ENCODE peak calls at places on chromosomes 16 and 17, in six cellular contexts. One of them, this sample, is unnamed.

GRCh38 chr16:56332464-56333079 is 92.8 kb downstream of the AMFR start:
- DNase-seq in EL: peak
- DNase-seq in cardiac muscle cell: peak
- DNase-seq in DMS153: no peak
- DNase-seq in NCI-H1436: no peak
- DNase-seq in activated CD4-positive, alpha-beta T cell treated with anti-CD3 and anti-CD28 coated beads, Interleukin-2, amount 50 U/mL, for 24 hours: no peak
- DNase-seq in this sample: no peak

GRCh38 chr17:71163121-71163812 is 957.6 kb upstream of the SOX9 start:
- DNase-seq in EL: no peak
- DNase-seq in cardiac muscle cell: peak
- DNase-seq in DMS153: peak
- DNase-seq in NCI-H1436: peak
- DNase-seq in activated CD4-positive, alpha-beta T cell treated with anti-CD3 and anti-CD28 coated beads, Interleukin-2, amount 50 U/mL, for 24 hours: no peak
- DNase-seq in this sample: no peak

GRCh38 chr16:929227-929669 is 41.5 kb downstream of the LMF1 start:
- DNase-seq in EL: no peak
- DNase-seq in cardiac muscle cell: no peak
- DNase-seq in DMS153: no peak
- DNase-seq in NCI-H1436: no peak
- DNase-seq in activated CD4-positive, alpha-beta T cell treated with anti-CD3 and anti-CD28 coated beads, Interleukin-2, amount 50 U/mL, for 24 hours: no peak
- DNase-seq in this sample: no peak

GRCh38 chr17:65130829-65131228 is 6.3 kb upstream of the RGS9 start:
- DNase-seq in EL: no peak
- DNase-seq in cardiac muscle cell: no peak
- DNase-seq in DMS153: no peak
- DNase-seq in NCI-H1436: no peak
- DNase-seq in activated CD4-positive, alpha-beta T cell treated with anti-CD3 and anti-CD28 coated beads, Interleukin-2, amount 50 U/mL, for 24 hours: no peak
- DNase-seq in this sample: no peak

GRCh38 chr16:54050281-54051210 is 236.0 kb downstream of the IRX3 start:
- DNase-seq in EL: no peak
- DNase-seq in cardiac muscle cell: no peak
- DNase-seq in DMS153: no peak
- DNase-seq in NCI-H1436: no peak
- DNase-seq in activated CD4-positive, alpha-beta T cell treated with anti-CD3 and anti-CD28 coated beads, Interleukin-2, amount 50 U/mL, for 24 hours: no peak
- DNase-seq in this sample: no peak

GRCh38 chr17:9035249-9035648 is 13.9 kb downstream of the NTN1 start:
- DNase-seq in EL: no peak
- DNase-seq in cardiac muscle cell: no peak
- DNase-seq in DMS153: no peak
- DNase-seq in NCI-H1436: no peak
- DNase-seq in activated CD4-positive, alpha-beta T cell treated with anti-CD3 and anti-CD28 coated beads, Interleukin-2, amount 50 U/mL, for 24 hours: no peak
- DNase-seq in this sample: no peak

GRCh38 chr17:42980766-42981397 is 517 bp downstream of the RUNDC1 start:
- DNase-seq in EL: peak
- DNase-seq in cardiac muscle cell: peak
- DNase-seq in DMS153: peak
- DNase-seq in NCI-H1436: peak
- DNase-seq in activated CD4-positive, alpha-beta T cell treated with anti-CD3 and anti-CD28 coated beads, Interleukin-2, amount 50 U/mL, for 24 hours: peak
- DNase-seq in this sample: peak

GRCh38 chr17:45160505-45161287 is 979 bp upstream of the HEXIM2 start:
- DNase-seq in EL: peak
- DNase-seq in cardiac muscle cell: peak
- DNase-seq in DMS153: no peak
- DNase-seq in NCI-H1436: peak
- DNase-seq in activated CD4-positive, alpha-beta T cell treated with anti-CD3 and anti-CD28 coated beads, Interleukin-2, amount 50 U/mL, for 24 hours: peak
- DNase-seq in this sample: no peak

GRCh38 chr17:17570798-17571716 is 20.5 kb downstream of the PEMT start:
- DNase-seq in EL: no peak
- DNase-seq in cardiac muscle cell: no peak
- DNase-seq in DMS153: no peak
- DNase-seq in NCI-H1436: no peak
- DNase-seq in activated CD4-positive, alpha-beta T cell treated with anti-CD3 and anti-CD28 coated beads, Interleukin-2, amount 50 U/mL, for 24 hours: no peak
- DNase-seq in this sample: no peak

GRCh38 chr16:66474750-66475199 is 47.7 kb downstream of the BEAN1 start:
- DNase-seq in EL: no peak
- DNase-seq in cardiac muscle cell: no peak
- DNase-seq in DMS153: peak
- DNase-seq in NCI-H1436: peak
- DNase-seq in activated CD4-positive, alpha-beta T cell treated with anti-CD3 and anti-CD28 coated beads, Interleukin-2, amount 50 U/mL, for 24 hours: peak
- DNase-seq in this sample: peak

GRCh38 chr16:3123986-3124886 is 10.6 kb upstream of the ZNF213 start:
- DNase-seq in EL: peak
- DNase-seq in cardiac muscle cell: peak
- DNase-seq in DMS153: peak
- DNase-seq in NCI-H1436: peak
- DNase-seq in activated CD4-positive, alpha-beta T cell treated with anti-CD3 and anti-CD28 coated beads, Interleukin-2, amount 50 U/mL, for 24 hours: peak
- DNase-seq in this sample: peak

GRCh38 chr16:72785886-72786285 is 262.0 kb downstream of the ZFHX3 start:
- DNase-seq in EL: peak
- DNase-seq in cardiac muscle cell: peak
- DNase-seq in DMS153: no peak
- DNase-seq in NCI-H1436: no peak
- DNase-seq in activated CD4-positive, alpha-beta T cell treated with anti-CD3 and anti-CD28 coated beads, Interleukin-2, amount 50 U/mL, for 24 hours: no peak
- DNase-seq in this sample: no peak

GRCh38 chr17:77206125-77206523 is 65.4 kb downstream of the SEC14L1 start:
- DNase-seq in EL: no peak
- DNase-seq in cardiac muscle cell: no peak
- DNase-seq in DMS153: no peak
- DNase-seq in NCI-H1436: no peak
- DNase-seq in activated CD4-positive, alpha-beta T cell treated with anti-CD3 and anti-CD28 coated beads, Interleukin-2, amount 50 U/mL, for 24 hours: no peak
- DNase-seq in this sample: no peak

This sample was measured in GM06990.